ENCODE peak calls at places on chromosome 13, in eight cellular contexts. S is AML-193; O is erythroblast; N is adipocyte; R is 8988T; B is stromal cell of bone marrow; L is effector memory CD4-positive, alpha-beta T cell; Y is fibroblast of the aortic adventitia. A is an unnamed sample.

GRCh38 chr13:98987275-98987674 is 9.4 kb upstream of the DOCK9 start:
- DNase-seq in S (no peak), O (no peak), N (no peak), R (no peak), B (no peak), L (no peak), Y (no peak), A (no peak)

GRCh38 chr13:50419466-50419865 is 404.2 kb downstream of the KCNRG start:
- DNase-seq in S (no peak), O (no peak), N (no peak), R (no peak), B (no peak), L (no peak), Y (no peak), A (no peak)

GRCh38 chr13:92833071-92833470 is 393.5 kb upstream of the GPC6 start:
- DNase-seq in S (no peak), O (no peak), N (no peak), R (no peak), B (no peak), L (no peak), Y (peak), A (no peak)

GRCh38 chr13:47066261-47066660 is 169.4 kb upstream of the HTR2A start:
- DNase-seq in S (no peak), O (no peak), N (no peak), R (no peak), B (peak), L (no peak), Y (peak), A (no peak)

GRCh38 chr13:30276178-30276577 is 31.2 kb downstream of the KATNAL1 start:
- DNase-seq in S (no peak), O (no peak), N (no peak), R (no peak), B (no peak), L (no peak), Y (no peak), A (no peak)

GRCh38 chr13:107271226-107271625 is 703.3 kb upstream of the ARGLU1 start:
- DNase-seq in S (no peak), O (no peak), N (peak), R (no peak), B (no peak), L (no peak), Y (peak), A (no peak)

GRCh38 chr13:73138967-73139491 is 80.2 kb downstream of the KLF5 start:
- DNase-seq in S (no peak), O (no peak), N (no peak), R (no peak), B (no peak), L (no peak), Y (no peak), A (no peak)

GRCh38 chr13:74820809-74821208 is 661.2 kb downstream of the TBC1D4 start:
- DNase-seq in S (no peak), O (no peak), N (no peak), R (no peak), B (no peak), L (no peak), Y (no peak), A (no peak)

GRCh38 chr13:35164324-35164932 is 222.4 kb downstream of the NBEA start:
- DNase-seq in S (peak), O (peak), N (peak), R (no peak), B (no peak), L (no peak), Y (peak), A (no peak)

GRCh38 chr13:32443111-32443510 is 15.2 kb upstream of the N4BP2L1 start:
- DNase-seq in S (peak), O (peak), N (peak), R (no peak), B (no peak), L (no peak), Y (no peak), A (no peak)

A was measured in CD14-positive monocyte.